ENCODE peak calls at places on chromosome 17, in ten cellular contexts. R is neuronal stem cell, Z is HAP-1, F is spleen, M is stomach, U is MM.1S, C is adrenal gland, B is fibroblast of lung, Y is upper lobe of right lung, G is psoas muscle. K is an unnamed sample. For H3K4me1, the result is how much of the 10 kb centered on the place peaks cover.

GRCh38 chr17:28626818-28627217 is 12.8 kb upstream of the RSKR start:
- DNase-seq in B (no peak), Z (no peak), R (no peak), G (no peak), F (no peak), M (no peak), Y (no peak), U (no peak), C (no peak), K (no peak)

GRCh38 chr17:37389160-37389559 is 13.4 kb downstream of the C17orf78 start:
- DNase-seq in F (no peak), R (no peak), B (no peak), U (no peak), Y (no peak), G (no peak), M (no peak), C (no peak), Z (no peak), K (no peak)

GRCh38 chr17:18187816-18188761 is 4.5 kb downstream of the ALKBH5 start:
- DNase-seq in B (peak), F (no peak), Y (no peak), G (peak), M (no peak), U (no peak), Z (no peak), R (no peak), C (peak), K (no peak)

GRCh38 chr17:79706931-79707382 is 23.8 kb upstream of the ENPP7 start:
- DNase-seq in G (no peak), C (no peak), U (no peak), R (no peak), M (no peak), F (no peak), Y (no peak), Z (no peak), B (peak), K (no peak)

GRCh38 chr17:36937001-36937960 is at the start of gene LHX1:
- DNase-seq in Y (no peak), Z (peak), B (no peak), G (no peak), U (no peak), F (no peak), C (no peak), R (no peak), M (no peak), K (no peak)

GRCh38 chr17:8160741-8161221 is 2.0 kb downstream of the VAMP2 start:
- DNase-seq in Y (peak), M (no peak), R (no peak), B (no peak), C (no peak), F (no peak), G (peak), U (no peak), Z (no peak), K (peak)

GRCh38 chr17:79044462-79044861 is 20.5 kb downstream of the C1QTNF1 start:
- DNase-seq in Z (no peak), B (no peak), Y (peak), R (no peak), G (no peak), M (no peak), U (no peak), C (no peak), F (peak), K (no peak)

GRCh38 chr17:53353919-53354351 is 468.8 kb upstream of the KIF2B start:
- DNase-seq in M (peak), F (no peak), G (no peak), Y (no peak), U (no peak), B (peak), C (no peak), Z (no peak), R (no peak), K (no peak)

GRCh38 chr17:11852911-11853310 is 144.4 kb downstream of the ZNF18 start:
- DNase-seq in Y (no peak), Z (no peak), M (no peak), C (no peak), U (no peak), G (no peak), B (no peak), F (no peak), R (no peak), K (no peak)

GRCh38 chr17:69428252-69428980 is 13.9 kb downstream of the MAP2K6 start:
- DNase-seq in F (no peak), C (no peak), Y (no peak), B (no peak), M (no peak), U (no peak), R (no peak), G (no peak), Z (no peak), K (no peak)

GRCh38 chr17:70499067-70499786 is 329.9 kb downstream of the KCNJ2 start:
- DNase-seq in Z (no peak), M (no peak), U (no peak), R (peak), B (peak), Y (no peak), F (no peak), G (no peak), C (no peak), K (no peak)

GRCh38 chr17:61325382-61326073 is 74.1 kb upstream of the TBX2 start:
- DNase-seq in G (no peak), C (no peak), Y (no peak), R (no peak), Z (peak), U (no peak), B (no peak), F (no peak), M (no peak), K (no peak)

GRCh38 chr17:79503440-79503839 is 107.4 kb downstream of the RBFOX3 start:
- DNase-seq in F (no peak), U (no peak), B (no peak), C (no peak), Y (no peak), M (no peak), R (no peak), G (no peak), Z (no peak), K (no peak)

GRCh38 chr17:65102788-65103187 is 34.4 kb upstream of the RGS9 start:
- DNase-seq in F (no peak), C (no peak), R (no peak), G (no peak), M (no peak), Y (no peak), U (no peak), B (no peak), Z (no peak), K (no peak)

GRCh38 chr17:80779336-80779735 is 212.3 kb upstream of the CHMP6 start:
- DNase-seq in G (no peak), C (no peak), R (no peak), F (no peak), B (no peak), Z (no peak), Y (no peak), U (no peak), M (no peak), K (no peak)

GRCh38 chr17:78558181-78558850 is 18.9 kb downstream of the DNAH17 start:
- DNase-seq in U (no peak), Z (no peak), R (no peak), B (peak), G (no peak), M (no peak), Y (no peak), C (no peak), F (no peak), K (no peak)

GRCh38 chr17:19756551-19756950 is 8.5 kb upstream of the ALDH3A1 start:
- DNase-seq in Z (no peak), M (no peak), R (no peak), Y (no peak), B (no peak), C (peak), G (no peak), U (no peak), F (peak), K (no peak)

GRCh38 chr17:37240381-37240780 is 135.4 kb upstream of the C17orf78 start:
- DNase-seq in Z (no peak), R (no peak), F (no peak), C (no peak), M (no peak), U (no peak), G (no peak), B (no peak), Y (no peak), K (no peak)

GRCh38 chr17:54172096-54172495 is 349.4 kb downstream of the KIF2B start:
- DNase-seq in M (no peak), C (no peak), R (no peak), Y (no peak), B (no peak), F (no peak), U (no peak), G (no peak), Z (peak), K (no peak)

GRCh38 chr17:47315451-47316266 is 8.1 kb upstream of the EFCAB13 start:
- DNase-seq in Y (no peak), F (no peak), M (no peak), U (peak), G (no peak), R (peak), Z (peak), B (peak), C (peak), K (no peak)

GRCh38 chr17:36550491-36551417 is 6.0 kb downstream of the GGNBP2 start:
- DNase-seq in R (no peak), G (no peak), F (no peak), U (peak), Y (no peak), Z (no peak), M (no peak), B (no peak), C (no peak), K (no peak)

GRCh38 chr17:68053237-68054030 is 17.9 kb downstream of the KPNA2 start:
- DNase-seq in R (no peak), C (no peak), G (peak), Z (no peak), M (no peak), B (peak), Y (no peak), U (no peak), F (no peak), K (no peak)

GRCh38 chr17:4869599-4869998 is 29.7 kb upstream of the C17orf107 start:
- DNase-seq in G (no peak), R (no peak), M (no peak), Z (no peak), B (no peak), U (no peak), Y (no peak), C (no peak), F (no peak), K (no peak)

GRCh38 chr17:50871369-50871768 is 5.2 kb upstream of the TOB1 start:
- DNase-seq in Z (no peak), M (no peak), R (no peak), U (peak), B (no peak), Y (no peak), C (no peak), F (no peak), G (no peak), K (no peak)

GRCh38 chr17:78784397-78784751 is 2.3 kb upstream of the CYTH1 start:
- DNase-seq in R (no peak), U (no peak), Z (no peak), G (no peak), M (no peak), B (no peak), Y (no peak), C (no peak), F (peak), K (no peak)

DNA sequence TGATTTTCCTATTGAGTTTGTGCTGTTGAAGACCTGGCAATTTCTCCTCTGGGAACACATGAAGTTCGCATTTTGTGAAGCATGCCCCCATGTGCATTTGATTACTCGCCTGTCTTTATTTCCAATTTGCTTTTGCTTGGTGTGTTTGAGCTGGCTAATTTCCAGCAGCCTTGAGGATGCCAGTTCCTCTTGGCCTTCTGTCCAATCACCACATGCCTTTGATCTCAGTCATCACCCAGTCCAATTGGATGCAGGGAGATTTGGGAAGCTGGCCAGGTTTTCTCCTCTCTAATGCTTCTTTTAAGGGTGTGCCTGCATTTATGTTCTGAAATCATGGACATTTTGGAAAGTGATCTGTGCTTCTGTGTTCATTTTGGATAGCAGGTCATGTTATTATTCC is 3.8 kb upstream of the TMEM100 start:
- DNase-seq in M (peak), Z (no peak), F (no peak), B (peak), G (peak), R (no peak), C (peak), U (no peak), Y (no peak), K (no peak)
- H3K4me1 ChIP-seq in M (under half), Z (under half), F (under half), B (under half), G (under half), R (under half), C (under half), U (under half), Y (under half), K (under half)

GRCh38 chr17:48835971-48836370 is 5.1 kb downstream of the CALCOCO2 start:
- DNase-seq in Z (no peak), U (peak), B (no peak), F (no peak), Y (no peak), G (no peak), C (no peak), M (peak), R (no peak), K (no peak)
- H3K4me1 ChIP-seq in Z (under half), U (under half), B (under half), F (half or more), Y (half or more), G (half or more), C (half or more), M (half or more), R (under half), K (half or more)

GRCh38 chr17:57518587-57519118 is 226.4 kb downstream of the CCDC182 start:
- DNase-seq in R (no peak), G (no peak), C (no peak), Y (no peak), B (peak), M (no peak), F (no peak), U (no peak), Z (no peak), K (no peak)

GRCh38 chr17:57517216-57517518 is 227.9 kb downstream of the CCDC182 start:
- DNase-seq in Z (no peak), U (no peak), Y (no peak), R (no peak), M (no peak), B (no peak), G (no peak), C (no peak), F (no peak), K (no peak)

GRCh38 chr17:57516290-57517215 is 228.5 kb downstream of the CCDC182 start:
- DNase-seq in F (no peak), U (no peak), Z (no peak), C (no peak), G (no peak), Y (no peak), R (no peak), M (no peak), B (no peak), K (no peak)

GRCh38 chr17:57519199-57519598 is 225.9 kb downstream of the CCDC182 start:
- DNase-seq in F (no peak), C (no peak), R (no peak), U (no peak), B (peak), Y (no peak), Z (no peak), G (no peak), M (no peak), K (no peak)

GRCh38 chr17:57517519-57518342 is 227.4 kb downstream of the CCDC182 start:
- DNase-seq in G (no peak), M (no peak), Z (no peak), R (no peak), B (no peak), F (no peak), Y (no peak), C (no peak), U (no peak), K (no peak)
- H3K4me1 ChIP-seq in G (under half), M (under half), Z (under half), R (under half), B (under half), F (under half), Y (under half), C (under half), U (under half), K (under half)

GRCh38 chr17:48540213-48540612 is 4.7 kb downstream of the HOXB2 start:
- DNase-seq in G (no peak), B (peak), U (no peak), Z (no peak), F (no peak), M (no peak), R (no peak), Y (no peak), C (no peak), K (no peak)
- H3K4me1 ChIP-seq in G (under half), B (under half), U (under half), Z (under half), F (under half), M (under half), R (under half), Y (under half), C (under half), K (under half)

DNA sequence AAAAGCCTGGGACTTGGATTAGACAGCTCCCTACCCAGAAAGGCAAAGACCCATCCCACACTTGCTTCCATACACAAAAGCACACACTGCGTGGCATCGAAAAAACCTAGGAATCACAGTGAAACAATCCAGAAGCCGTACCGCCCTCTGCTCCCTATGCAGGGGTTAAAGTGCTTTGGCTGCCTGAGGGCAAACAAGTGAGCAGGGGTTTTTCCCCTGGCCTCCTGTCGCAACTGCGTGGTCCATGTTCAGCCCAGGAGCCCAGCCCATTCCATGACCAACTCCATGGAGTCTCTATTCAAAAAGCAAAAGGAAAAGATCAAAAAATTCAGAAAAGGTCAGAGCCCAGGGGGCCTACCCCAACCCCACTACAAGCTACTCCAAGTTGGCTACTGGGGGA is 3.6 kb upstream of the GSDMB start:
- DNase-seq in G (no peak), C (no peak), Y (no peak), M (no peak), F (no peak), Z (no peak), U (no peak), B (no peak), R (no peak), K (no peak)
- H3K4me1 ChIP-seq in G (under half), C (under half), Y (under half), M (under half), F (half or more), Z (under half), U (under half), B (under half), R (under half), K (under half)

GRCh38 chr17:925846-926245 is 53.7 kb downstream of the NXN start:
- DNase-seq in U (no peak), Z (no peak), B (no peak), G (no peak), F (no peak), M (no peak), Y (no peak), C (no peak), R (no peak), K (no peak)

GRCh38 chr17:924711-925480 is 54.7 kb downstream of the NXN start:
- DNase-seq in R (no peak), B (no peak), Z (no peak), C (no peak), F (no peak), G (no peak), U (no peak), M (peak), Y (no peak), K (no peak)

GRCh38 chr17:929547-929946 is 50.0 kb downstream of the NXN start:
- DNase-seq in F (no peak), G (no peak), Y (no peak), Z (no peak), M (no peak), B (no peak), R (no peak), U (no peak), C (no peak), K (no peak)

GRCh38 chr17:930258-930657 is 49.3 kb downstream of the NXN start:
- DNase-seq in Z (no peak), R (no peak), U (no peak), C (no peak), M (no peak), B (no peak), F (no peak), G (no peak), Y (no peak), K (no peak)

GRCh38 chr17:927611-928461 is 51.7 kb downstream of the NXN start:
- DNase-seq in Z (no peak), U (no peak), B (peak), R (no peak), Y (no peak), C (no peak), M (peak), F (no peak), G (no peak), K (no peak)
- H3K4me1 ChIP-seq in Z (under half), U (under half), B (under half), R (under half), Y (under half), C (under half), M (under half), F (under half), G (under half), K (half or more)

GRCh38 chr17:1186923-1187771 is 7.4 kb upstream of the ABR start:
- DNase-seq in B (peak), G (peak), R (peak), Y (peak), M (peak), F (peak), C (peak), U (peak), Z (peak), K (peak)
- H3K4me1 ChIP-seq in B (under half), G (under half), R (under half), Y (under half), M (half or more), F (half or more), C (under half), U (under half), Z (under half), K (half or more)

GRCh38 chr17:2082003-2082862 is 27.3 kb downstream of the HIC1 start:
- DNase-seq in M (no peak), G (no peak), Y (no peak), C (no peak), R (no peak), F (no peak), Z (no peak), U (no peak), B (no peak), K (peak)
- H3K4me1 ChIP-seq in M (under half), G (under half), Y (under half), C (under half), R (under half), F (half or more), Z (under half), U (under half), B (under half), K (half or more)